ENCODE peak calls at places on chromosomes 11 and 22, in four cellular contexts. C, L, D and E are unnamed samples.

GRCh38 chr11:117819096-117820040 is 5.2 kb downstream of the FXYD2 start:
- DNase-seq in C (peak), L (no peak), D (no peak), E (peak)

GRCh38 chr11:104259121-104259610 is 95.2 kb upstream of the PDGFD start:
- DNase-seq in C (no peak), L (no peak), D (no peak), E (no peak)

GRCh38 chr22:18091916-18092526 is 14.2 kb downstream of the PEX26 start:
- DNase-seq in C (no peak), L (peak), D (peak), E (peak)

GRCh38 chr11:130389315-130389935 is 39.0 kb downstream of the ADAMTS8 start:
- DNase-seq in C (no peak), L (no peak), D (peak), E (no peak)

GRCh38 chr22:38243007-38243775 is 29.6 kb downstream of the TMEM184B start:
- DNase-seq in C (peak), L (no peak), D (no peak), E (no peak)

GRCh38 chr22:50694766-50695420 is 22.3 kb downstream of the SHANK3 start:
- DNase-seq in C (no peak), L (no peak), D (no peak), E (no peak)

GRCh38 chr22:50583294-50583865 is 731 bp upstream of the CHKB start:
- DNase-seq in C (no peak), L (no peak), D (no peak), E (no peak)

GRCh38 chr11:65496304-65497140 is 2.3 kb upstream of the MALAT1 start:
- DNase-seq in C (no peak), L (no peak), D (no peak), E (peak)

GRCh38 chr22:30423296-30423958 is 2.1 kb upstream of the MTFP1 start:
- DNase-seq in C (no peak), L (peak), D (peak), E (no peak)

GRCh38 chr11:3231851-3232744 is at the start of gene MRGPRE:
- DNase-seq in C (no peak), L (no peak), D (no peak), E (no peak)

GRCh38 chr11:125304876-125305275 is 140.3 kb downstream of the PKNOX2 start:
- DNase-seq in C (no peak), L (no peak), D (no peak), E (no peak)

GRCh38 chr11:43797866-43798265 is 82.8 kb upstream of the ALKBH3 start:
- DNase-seq in C (no peak), L (no peak), D (no peak), E (no peak)

GRCh38 chr11:105968021-105968697 is 53.9 kb downstream of the MSANTD4 start:
- DNase-seq in C (no peak), L (no peak), D (no peak), E (no peak)

GRCh38 chr11:15327786-15328231 is 213.1 kb downstream of the INSC start:
- DNase-seq in C (peak), L (no peak), D (no peak), E (peak)

GRCh38 chr22:49599691-49600451 is 227.8 kb downstream of the BRD1 start:
- DNase-seq in C (no peak), L (no peak), D (no peak), E (no peak)

GRCh38 chr22:46483353-46483752 is 54.1 kb downstream of the CELSR1 start:
- DNase-seq in C (no peak), L (no peak), D (no peak), E (no peak)

GRCh38 chr11:58807358-58807757 is 37.1 kb downstream of the GLYATL2 start:
- DNase-seq in C (no peak), L (no peak), D (no peak), E (no peak)

GRCh38 chr11:72685560-72686480 is 11.6 kb upstream of the PDE2A start:
- DNase-seq in C (no peak), L (no peak), D (no peak), E (peak)

GRCh38 chr11:106624377-106624776 is 393.9 kb downstream of the GUCY1A2 start:
- DNase-seq in C (no peak), L (no peak), D (no peak), E (no peak)

GRCh38 chr11:126927628-126928027 is 72.9 kb downstream of the KIRREL3 start:
- DNase-seq in C (no peak), L (no peak), D (no peak), E (no peak)

GRCh38 chr11:126925321-126926093 is 75.1 kb downstream of the KIRREL3 start:
- DNase-seq in C (no peak), L (no peak), D (no peak), E (no peak)

GRCh38 chr11:126926376-126926791 is 74.2 kb downstream of the KIRREL3 start:
- DNase-seq in C (no peak), L (no peak), D (no peak), E (no peak)

GRCh38 chr11:126929186-126930085 is 71.1 kb downstream of the KIRREL3 start:
- DNase-seq in C (no peak), L (no peak), D (no peak), E (no peak)

GRCh38 chr11:126930100-126930841 is 70.3 kb downstream of the KIRREL3 start:
- DNase-seq in C (no peak), L (no peak), D (no peak), E (no peak)
- H3K27ac ChIP-seq in C (no peak), L (no peak), D (no peak), E (no peak)

GRCh38 chr11:91871791-91872190 is 352.8 kb upstream of the FAT3 start:
- DNase-seq in C (no peak), L (no peak), D (no peak), E (no peak)
- H3K27ac ChIP-seq in C (no peak), L (no peak), D (no peak), E (no peak)

GRCh38 chr11:804599-804964 is 449 bp downstream of the PIDD1 start:
- DNase-seq in C (no peak), L (no peak), D (no peak), E (no peak)
- H3K27ac ChIP-seq in C (no peak), L (peak), D (peak), E (peak)

DNA sequence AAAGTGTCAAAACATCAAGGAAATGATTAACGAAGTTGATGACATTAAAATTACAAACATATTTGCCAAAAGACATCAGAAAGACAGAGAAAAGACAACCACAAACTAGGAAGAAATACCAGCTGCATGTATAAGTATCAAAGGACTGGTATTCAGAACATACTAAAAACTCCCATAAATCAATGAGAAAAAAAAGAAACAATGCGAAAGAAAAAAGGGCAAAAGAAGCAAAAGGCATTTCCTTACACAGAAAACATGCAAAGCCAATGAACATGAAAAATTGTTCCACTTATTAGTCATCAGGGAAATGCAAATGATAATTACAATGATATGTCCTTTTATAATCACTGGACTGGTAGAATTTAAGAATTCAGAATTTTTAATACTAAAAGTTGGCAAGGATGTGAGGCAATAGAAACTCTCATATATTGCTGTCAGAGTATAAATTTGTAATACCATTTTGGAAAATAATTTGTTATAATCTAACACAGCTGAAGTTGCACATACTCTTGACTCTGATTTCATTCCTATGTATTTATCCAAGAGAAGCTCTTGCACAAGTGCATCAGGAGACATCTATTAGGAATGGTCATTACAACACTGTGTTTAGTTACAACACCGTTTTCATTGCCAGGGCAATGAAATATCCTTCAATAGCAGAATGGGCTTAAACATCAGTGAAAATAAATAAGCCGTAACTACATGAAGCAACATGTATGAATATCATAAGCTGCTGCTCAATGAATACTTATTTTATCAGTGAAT is 279.7 kb downstream of the SWAP70 start:
- DNase-seq in C (peak), L (no peak), D (no peak), E (peak)
- H3K27ac ChIP-seq in C (no peak), L (no peak), D (no peak), E (no peak)